ENCODE peak calls at places on chromosome 14, in five cellular contexts. I, L, B, O and P are unnamed samples.

GRCh38 chr14:53670701-53671100 is 285.9 kb downstream of the BMP4 start:
- DNase-seq in I (no peak), L (no peak), B (no peak), O (no peak), P (no peak)

GRCh38 chr14:78863143-78863542 is 693.0 kb downstream of the NRXN3 start:
- DNase-seq in I (no peak), L (no peak), B (no peak), O (no peak), P (no peak)

GRCh38 chr14:77838756-77839565 is 39.1 kb downstream of the ADCK1 start:
- DNase-seq in I (no peak), L (no peak), B (no peak), O (no peak), P (no peak)

GRCh38 chr14:70808023-70808401 is 1.3 kb downstream of the MAP3K9 start:
- DNase-seq in I (no peak), L (peak), B (peak), O (peak), P (peak)

GRCh38 chr14:91396959-91397815 is 20.4 kb downstream of the CCDC88C start:
- DNase-seq in I (no peak), L (peak), B (peak), O (no peak), P (no peak)

GRCh38 chr14:106436310-106436905 is 910.0 kb downstream of the TMEM121 start:
- DNase-seq in I (no peak), L (no peak), B (peak), O (no peak), P (no peak)

GRCh38 chr14:81710232-81710845 is 176.7 kb upstream of the SEL1L start:
- DNase-seq in I (no peak), L (no peak), B (peak), O (peak), P (no peak)

GRCh38 chr14:93045211-93045674 is 70.5 kb downstream of the ITPK1 start:
- DNase-seq in I (no peak), L (no peak), B (no peak), O (no peak), P (no peak)

GRCh38 chr14:67982711-67983608 is 163.4 kb downstream of the RAD51B start:
- DNase-seq in I (no peak), L (no peak), B (no peak), O (no peak), P (no peak)

GRCh38 chr14:71733210-71733883 is 198.9 kb upstream of the RGS6 start:
- DNase-seq in I (no peak), L (no peak), B (no peak), O (no peak), P (no peak)

GRCh38 chr14:56268039-56268438 is 149.8 kb downstream of the PELI2 start:
- DNase-seq in I (no peak), L (no peak), B (no peak), O (no peak), P (no peak)

GRCh38 chr14:61567838-61568571 is 127.3 kb upstream of the HIF1A start:
- DNase-seq in I (no peak), L (no peak), B (no peak), O (no peak), P (no peak)

GRCh38 chr14:105841022-105842009 is 314.9 kb downstream of the TMEM121 start:
- DNase-seq in I (no peak), L (no peak), B (no peak), O (no peak), P (no peak)

GRCh38 chr14:47674546-47675238 is 713 bp downstream of the MDGA2 start:
- DNase-seq in I (no peak), L (no peak), B (no peak), O (no peak), P (no peak)

GRCh38 chr14:68544150-68544892 is 248.5 kb downstream of the ZFP36L1 start:
- DNase-seq in I (peak), L (peak), B (peak), O (no peak), P (no peak)

GRCh38 chr14:75343914-75344313 is 65.3 kb downstream of the FOS start:
- DNase-seq in I (no peak), L (no peak), B (no peak), O (no peak), P (no peak)

GRCh38 chr14:26531894-26532293 is 65.9 kb downstream of the NOVA1 start:
- DNase-seq in I (no peak), L (no peak), B (no peak), O (no peak), P (no peak)

GRCh38 chr14:68143341-68143807 is 323.8 kb downstream of the RAD51B start:
- DNase-seq in I (peak), L (peak), B (peak), O (no peak), P (peak)

GRCh38 chr14:23113346-23114119 is 5.5 kb downstream of the CEBPE start:
- DNase-seq in I (peak), L (no peak), B (no peak), O (no peak), P (no peak)

GRCh38 chr14:103724116-103724515 is 8.5 kb downstream of the ZFYVE21 start:
- DNase-seq in I (peak), L (peak), B (peak), O (no peak), P (no peak)

GRCh38 chr14:95713596-95714371 is at the start of gene TCL1A:
- DNase-seq in I (no peak), L (no peak), B (no peak), O (no peak), P (no peak)
- TF ChIP-seq POLR2A in I (no peak), L (no peak), B (no peak), O (no peak), P (no peak)

DNA sequence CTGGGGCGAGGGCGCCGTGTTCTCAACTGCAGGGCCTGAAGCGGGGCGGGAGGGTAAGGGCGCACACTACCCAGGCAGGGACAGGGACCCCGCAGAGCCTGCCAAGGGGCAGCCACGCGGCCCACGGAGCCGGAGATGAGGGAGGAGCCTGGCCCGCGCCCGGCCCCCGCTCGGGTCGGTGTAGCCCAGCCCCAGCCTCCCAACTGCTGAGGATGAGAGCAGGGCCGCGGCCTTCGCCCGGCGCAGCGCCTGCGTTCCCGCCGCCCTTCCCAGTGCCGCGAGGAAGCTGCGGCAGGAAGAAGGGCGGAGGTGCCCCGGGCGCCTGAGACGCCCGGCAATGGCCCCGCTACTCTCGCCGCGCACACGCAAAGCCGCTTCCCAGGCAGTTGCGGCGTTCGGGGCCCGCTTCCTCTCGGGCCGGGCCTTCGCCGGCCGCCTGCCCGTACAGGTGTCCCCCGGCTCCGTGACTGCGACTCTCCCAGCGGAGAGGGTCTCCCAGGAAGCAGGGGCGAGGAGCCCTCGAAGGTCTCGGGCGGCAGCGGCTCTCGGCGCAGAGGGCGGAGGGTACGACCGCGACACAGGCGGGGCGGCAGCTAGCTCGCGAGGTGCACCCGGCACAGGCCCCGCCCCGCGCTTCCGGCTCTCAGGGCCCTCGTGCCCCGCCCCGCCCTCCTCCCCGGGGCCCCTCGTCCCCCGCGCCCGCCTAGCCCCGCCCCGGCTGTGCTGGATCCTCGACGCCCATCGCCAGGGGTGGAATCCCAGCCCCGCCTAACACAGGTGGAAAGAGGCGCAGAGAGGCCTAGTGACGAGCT is 24.8 kb upstream of the YY1 start:
- DNase-seq in I (peak), L (peak), B (peak), O (peak), P (peak)
- TF ChIP-seq POLR2A in I (peak), L (peak), B (peak), O (peak), P (peak)

GRCh38 chr14:73227812-73228781 is 9.2 kb upstream of the PAPLN start:
- DNase-seq in I (peak), L (no peak), B (peak), O (no peak), P (no peak)

GRCh38 chr14:73221945-73222344 is 15.4 kb upstream of the PAPLN start:
- DNase-seq in I (no peak), L (no peak), B (no peak), O (no peak), P (no peak)

DNA sequence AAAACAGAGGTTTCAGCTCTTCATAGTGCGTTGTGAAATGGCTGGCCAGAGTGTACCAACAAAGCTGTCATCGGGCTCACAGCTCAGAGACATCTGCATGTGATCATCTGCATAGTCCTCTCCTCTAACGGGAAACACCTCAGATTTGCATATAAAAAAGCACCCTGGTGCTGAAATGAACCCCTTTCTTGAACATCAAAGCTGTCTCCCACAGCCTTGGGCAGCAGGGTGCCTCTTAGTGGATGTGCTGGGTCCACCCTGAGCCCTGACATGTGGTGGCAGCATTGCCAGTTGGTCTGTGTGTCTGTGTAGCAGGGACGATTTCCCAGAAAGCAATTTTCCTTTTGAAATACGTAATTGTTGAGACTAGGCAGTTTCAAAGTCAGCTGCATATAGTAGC is 14.3 kb upstream of the PAPLN start:
- DNase-seq in I (no peak), L (no peak), B (no peak), O (no peak), P (no peak)
- TF ChIP-seq POLR2A in I (no peak), L (no peak), B (no peak), O (no peak), P (no peak)

GRCh38 chr14:65206448-65207096 is 104.3 kb upstream of the MAX start:
- DNase-seq in I (no peak), L (no peak), B (no peak), O (no peak), P (no peak)
- TF ChIP-seq POLR2A in I (no peak), L (no peak), B (no peak), O (no peak), P (no peak)

GRCh38 chr14:33916663-33917565 is 34.0 kb downstream of the EGLN3 start:
- DNase-seq in I (no peak), L (no peak), B (no peak), O (no peak), P (no peak)

GRCh38 chr14:33918256-33918655 is 32.6 kb downstream of the EGLN3 start:
- DNase-seq in I (no peak), L (no peak), B (no peak), O (no peak), P (no peak)

GRCh38 chr14:33914676-33915516 is 36.0 kb downstream of the EGLN3 start:
- DNase-seq in I (no peak), L (peak), B (peak), O (peak), P (no peak)

GRCh38 chr14:33917664-33918063 is 33.2 kb downstream of the EGLN3 start:
- DNase-seq in I (no peak), L (no peak), B (no peak), O (no peak), P (no peak)

DNA sequence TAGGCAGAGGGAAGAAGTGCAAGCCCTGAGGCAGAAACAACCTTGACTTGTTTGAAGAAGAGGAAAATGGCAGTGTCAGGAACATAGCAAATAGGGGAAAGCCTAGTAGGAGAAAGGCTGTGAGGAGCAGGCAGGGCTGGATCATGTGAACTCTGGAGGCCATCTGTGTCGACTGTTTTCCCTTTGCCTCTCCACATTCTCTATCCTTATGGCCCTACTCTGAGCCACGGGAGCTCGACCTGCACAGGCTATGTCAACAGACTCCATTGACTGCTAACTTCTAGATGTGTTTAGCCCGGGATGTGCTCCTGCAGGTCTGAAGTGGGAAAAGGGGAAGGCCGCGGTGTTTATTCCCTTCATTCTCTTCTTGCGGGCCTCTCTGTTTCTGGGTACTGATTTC is 35.2 kb downstream of the EGLN3 start:
- DNase-seq in I (no peak), L (no peak), B (no peak), O (no peak), P (no peak)
- TF ChIP-seq POLR2A in I (no peak), L (no peak), B (no peak), O (no peak), P (no peak)

GRCh38 chr14:89429206-89430091 is 12.4 kb upstream of the FOXN3 start:
- DNase-seq in I (peak), L (no peak), B (peak), O (no peak), P (no peak)

GRCh38 chr14:89430271-89430620 is 13.2 kb upstream of the FOXN3 start:
- DNase-seq in I (no peak), L (no peak), B (no peak), O (no peak), P (no peak)

GRCh38 chr14:89428163-89428523 is 11.1 kb upstream of the FOXN3 start:
- DNase-seq in I (no peak), L (no peak), B (no peak), O (no peak), P (no peak)

GRCh38 chr14:89427426-89428162 is 10.6 kb upstream of the FOXN3 start:
- DNase-seq in I (peak), L (no peak), B (no peak), O (no peak), P (no peak)

GRCh38 chr14:89428556-89429196 is 11.6 kb upstream of the FOXN3 start:
- DNase-seq in I (peak), L (no peak), B (no peak), O (no peak), P (peak)
- TF ChIP-seq POLR2A in I (no peak), L (no peak), B (no peak), O (no peak), P (no peak)

DNA sequence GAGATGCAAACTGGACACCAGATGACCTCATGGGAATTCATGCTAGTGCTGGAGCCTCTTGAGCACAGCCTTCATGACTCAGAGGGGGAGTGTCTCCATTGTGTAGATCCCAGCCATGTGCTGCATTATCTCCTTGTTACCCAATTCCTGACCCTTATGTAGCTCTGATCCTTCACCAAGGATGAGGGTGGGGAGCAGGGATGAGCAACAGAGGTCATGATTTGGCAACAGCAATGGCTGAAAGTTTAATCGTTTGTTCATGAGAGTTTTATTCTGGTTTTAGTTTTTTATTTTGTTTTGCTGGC is 9.5 kb upstream of the BDKRB1 start:
- DNase-seq in I (no peak), L (no peak), B (no peak), O (no peak), P (no peak)
- TF ChIP-seq POLR2A in I (no peak), L (no peak), B (no peak), O (no peak), P (no peak)

GRCh38 chr14:24442240-24443052 is at the start of gene SDR39U1:
- DNase-seq in I (peak), L (peak), B (peak), O (peak), P (peak)

GRCh38 chr14:24441904-24442239 is 704 bp downstream of the SDR39U1 start:
- DNase-seq in I (no peak), L (no peak), B (no peak), O (no peak), P (no peak)

GRCh38 chr14:24440606-24441399 is 1.8 kb downstream of the SDR39U1 start:
- DNase-seq in I (no peak), L (no peak), B (no peak), O (no peak), P (no peak)

GRCh38 chr14:24441485-24441884 is 1.1 kb downstream of the SDR39U1 start:
- DNase-seq in I (no peak), L (no peak), B (no peak), O (no peak), P (no peak)

GRCh38 chr14:24443053-24443683 is 592 bp upstream of the SDR39U1 start:
- DNase-seq in I (no peak), L (no peak), B (no peak), O (no peak), P (no peak)
- TF ChIP-seq POLR2A in I (no peak), L (no peak), B (no peak), O (no peak), P (no peak)

DNA sequence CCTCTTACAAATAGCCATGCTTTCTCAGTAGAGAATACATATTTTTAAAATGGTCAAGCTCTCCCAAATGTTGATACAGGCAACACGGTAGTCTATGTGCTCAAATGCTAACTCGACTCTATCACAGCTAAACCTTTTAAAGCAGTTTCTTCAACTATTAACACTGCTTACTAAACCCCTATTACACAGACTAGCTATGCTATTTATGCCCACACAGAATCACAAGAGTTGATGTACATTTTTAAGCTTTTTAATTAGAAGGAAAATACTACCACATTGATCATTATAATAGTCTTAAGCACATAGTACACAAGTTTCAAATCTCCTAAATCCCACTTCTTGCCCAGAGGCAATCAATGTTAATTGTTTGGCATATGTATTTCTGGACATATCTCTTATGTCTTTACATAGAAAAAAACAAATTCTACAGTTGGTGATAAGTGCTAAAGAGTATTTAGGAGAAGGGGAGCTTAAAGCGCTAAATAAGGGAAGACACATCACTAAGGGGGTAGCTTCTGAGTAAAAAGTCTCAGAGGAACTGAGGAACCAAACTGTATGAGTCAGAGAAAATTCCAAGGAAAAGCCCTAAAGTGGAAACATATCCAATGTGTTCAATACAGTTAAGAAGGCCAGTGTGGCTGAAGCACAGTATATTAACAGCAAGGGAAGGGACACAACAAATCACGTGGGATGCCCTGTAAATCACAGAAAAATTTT is 13.7 kb downstream of the HNRNPC start:
- DNase-seq in I (no peak), L (no peak), B (no peak), O (no peak), P (no peak)
- TF ChIP-seq POLR2A in I (no peak), L (no peak), B (no peak), O (no peak), P (no peak)